ENCODE peak calls at places on chromosome 18, in ten cellular contexts. One of them, this sample, is unnamed.

GRCh38 chr18:63907649-63908048 is at the start of gene SERPINB10:
- ATAC-seq in esophagus mucosa: no peak
- ATAC-seq in aorta: no peak
- ATAC-seq in stimulated activated naive CD8-positive, alpha-beta T cell treated with anti-CD3 and anti-CD28 coated beads, Interleukin-15, amount 100 ng/mL, for 72 hours: peak
- ATAC-seq in WTC11: no peak
- ATAC-seq in PC-3: no peak
- ATAC-seq in HepG2: no peak
- ATAC-seq in omental fat pad: peak
- ATAC-seq in heart right ventricle: no peak
- ATAC-seq in right lobe of liver: no peak
- ATAC-seq in this sample: no peak

GRCh38 chr18:75218064-75218463 is 7.5 kb downstream of the TSHZ1 start:
- ATAC-seq in HepG2: no peak
- ATAC-seq in heart right ventricle: no peak
- ATAC-seq in stimulated activated naive CD8-positive, alpha-beta T cell treated with anti-CD3 and anti-CD28 coated beads, Interleukin-15, amount 100 ng/mL, for 72 hours: no peak
- ATAC-seq in right lobe of liver: no peak
- ATAC-seq in WTC11: no peak
- ATAC-seq in PC-3: no peak
- ATAC-seq in esophagus mucosa: no peak
- ATAC-seq in omental fat pad: no peak
- ATAC-seq in aorta: no peak
- ATAC-seq in this sample: no peak

GRCh38 chr18:48933578-48934399 is 17.0 kb downstream of the SMAD7 start:
- ATAC-seq in heart right ventricle: no peak
- ATAC-seq in right lobe of liver: no peak
- ATAC-seq in esophagus mucosa: no peak
- ATAC-seq in omental fat pad: no peak
- ATAC-seq in stimulated activated naive CD8-positive, alpha-beta T cell treated with anti-CD3 and anti-CD28 coated beads, Interleukin-15, amount 100 ng/mL, for 72 hours: no peak
- ATAC-seq in PC-3: no peak
- ATAC-seq in aorta: no peak
- ATAC-seq in WTC11: no peak
- ATAC-seq in HepG2: no peak
- ATAC-seq in this sample: no peak

GRCh38 chr18:13584826-13585225 is 141.5 kb downstream of the FAM210A start:
- ATAC-seq in heart right ventricle: peak
- ATAC-seq in esophagus mucosa: no peak
- ATAC-seq in HepG2: no peak
- ATAC-seq in aorta: no peak
- ATAC-seq in WTC11: no peak
- ATAC-seq in right lobe of liver: peak
- ATAC-seq in stimulated activated naive CD8-positive, alpha-beta T cell treated with anti-CD3 and anti-CD28 coated beads, Interleukin-15, amount 100 ng/mL, for 72 hours: no peak
- ATAC-seq in omental fat pad: no peak
- ATAC-seq in PC-3: no peak
- ATAC-seq in this sample: no peak

GRCh38 chr18:31203086-31203793 is 40.6 kb upstream of the DSC1 start:
- ATAC-seq in esophagus mucosa: no peak
- ATAC-seq in heart right ventricle: no peak
- ATAC-seq in aorta: no peak
- ATAC-seq in right lobe of liver: peak
- ATAC-seq in omental fat pad: no peak
- ATAC-seq in WTC11: no peak
- ATAC-seq in PC-3: no peak
- ATAC-seq in stimulated activated naive CD8-positive, alpha-beta T cell treated with anti-CD3 and anti-CD28 coated beads, Interleukin-15, amount 100 ng/mL, for 72 hours: no peak
- ATAC-seq in HepG2: peak
- ATAC-seq in this sample: peak

GRCh38 chr18:56168049-56168781 is 470.2 kb downstream of the TXNL1 start:
- ATAC-seq in esophagus mucosa: peak
- ATAC-seq in omental fat pad: peak
- ATAC-seq in HepG2: no peak
- ATAC-seq in heart right ventricle: no peak
- ATAC-seq in PC-3: peak
- ATAC-seq in WTC11: peak
- ATAC-seq in stimulated activated naive CD8-positive, alpha-beta T cell treated with anti-CD3 and anti-CD28 coated beads, Interleukin-15, amount 100 ng/mL, for 72 hours: no peak
- ATAC-seq in aorta: peak
- ATAC-seq in right lobe of liver: peak
- ATAC-seq in this sample: peak

GRCh38 chr18:62678847-62679535 is 36.4 kb upstream of the PHLPP1 start:
- ATAC-seq in PC-3: no peak
- ATAC-seq in heart right ventricle: no peak
- ATAC-seq in WTC11: peak
- ATAC-seq in omental fat pad: no peak
- ATAC-seq in stimulated activated naive CD8-positive, alpha-beta T cell treated with anti-CD3 and anti-CD28 coated beads, Interleukin-15, amount 100 ng/mL, for 72 hours: no peak
- ATAC-seq in HepG2: peak
- ATAC-seq in aorta: no peak
- ATAC-seq in esophagus mucosa: no peak
- ATAC-seq in right lobe of liver: no peak
- ATAC-seq in this sample: no peak

GRCh38 chr18:62566199-62566598 is 43.4 kb downstream of the ZCCHC2 start:
- ATAC-seq in HepG2: peak
- ATAC-seq in PC-3: peak
- ATAC-seq in esophagus mucosa: no peak
- ATAC-seq in stimulated activated naive CD8-positive, alpha-beta T cell treated with anti-CD3 and anti-CD28 coated beads, Interleukin-15, amount 100 ng/mL, for 72 hours: no peak
- ATAC-seq in omental fat pad: no peak
- ATAC-seq in right lobe of liver: peak
- ATAC-seq in heart right ventricle: no peak
- ATAC-seq in WTC11: peak
- ATAC-seq in aorta: no peak
- ATAC-seq in this sample: no peak

GRCh38 chr18:48300463-48300961 is 108.7 kb downstream of the ZBTB7C start:
- ATAC-seq in heart right ventricle: no peak
- ATAC-seq in omental fat pad: no peak
- ATAC-seq in aorta: no peak
- ATAC-seq in PC-3: no peak
- ATAC-seq in right lobe of liver: no peak
- ATAC-seq in WTC11: peak
- ATAC-seq in stimulated activated naive CD8-positive, alpha-beta T cell treated with anti-CD3 and anti-CD28 coated beads, Interleukin-15, amount 100 ng/mL, for 72 hours: no peak
- ATAC-seq in HepG2: no peak
- ATAC-seq in esophagus mucosa: peak
- ATAC-seq in this sample: peak

GRCh38 chr18:46010676-46011075 is 43.5 kb upstream of the EPG5 start:
- ATAC-seq in HepG2: no peak
- ATAC-seq in PC-3: no peak
- ATAC-seq in esophagus mucosa: no peak
- ATAC-seq in omental fat pad: no peak
- ATAC-seq in stimulated activated naive CD8-positive, alpha-beta T cell treated with anti-CD3 and anti-CD28 coated beads, Interleukin-15, amount 100 ng/mL, for 72 hours: no peak
- ATAC-seq in heart right ventricle: no peak
- ATAC-seq in right lobe of liver: no peak
- ATAC-seq in WTC11: no peak
- ATAC-seq in aorta: no peak
- ATAC-seq in this sample: no peak

GRCh38 chr18:79683626-79684282 is 4.2 kb downstream of the CTDP1 start:
- ATAC-seq in aorta: no peak
- ATAC-seq in stimulated activated naive CD8-positive, alpha-beta T cell treated with anti-CD3 and anti-CD28 coated beads, Interleukin-15, amount 100 ng/mL, for 72 hours: no peak
- ATAC-seq in right lobe of liver: no peak
- ATAC-seq in esophagus mucosa: no peak
- ATAC-seq in HepG2: no peak
- ATAC-seq in WTC11: no peak
- ATAC-seq in heart right ventricle: no peak
- ATAC-seq in omental fat pad: no peak
- ATAC-seq in PC-3: no peak
- ATAC-seq in this sample: no peak

GRCh38 chr18:62494764-62495163 is 28.1 kb upstream of the ZCCHC2 start:
- ATAC-seq in aorta: no peak
- ATAC-seq in WTC11: no peak
- ATAC-seq in heart right ventricle: no peak
- ATAC-seq in PC-3: no peak
- ATAC-seq in esophagus mucosa: no peak
- ATAC-seq in right lobe of liver: no peak
- ATAC-seq in omental fat pad: no peak
- ATAC-seq in HepG2: no peak
- ATAC-seq in stimulated activated naive CD8-positive, alpha-beta T cell treated with anti-CD3 and anti-CD28 coated beads, Interleukin-15, amount 100 ng/mL, for 72 hours: no peak
- ATAC-seq in this sample: no peak

GRCh38 chr18:80171190-80171872 is 62.3 kb downstream of the ADNP2 start:
- ATAC-seq in esophagus mucosa: peak
- ATAC-seq in stimulated activated naive CD8-positive, alpha-beta T cell treated with anti-CD3 and anti-CD28 coated beads, Interleukin-15, amount 100 ng/mL, for 72 hours: no peak
- ATAC-seq in aorta: peak
- ATAC-seq in HepG2: peak
- ATAC-seq in heart right ventricle: peak
- ATAC-seq in WTC11: peak
- ATAC-seq in PC-3: peak
- ATAC-seq in omental fat pad: peak
- ATAC-seq in right lobe of liver: peak
- ATAC-seq in this sample: peak

GRCh38 chr18:42159146-42159545 is 204.1 kb downstream of the PIK3C3 start:
- ATAC-seq in stimulated activated naive CD8-positive, alpha-beta T cell treated with anti-CD3 and anti-CD28 coated beads, Interleukin-15, amount 100 ng/mL, for 72 hours: no peak
- ATAC-seq in omental fat pad: no peak
- ATAC-seq in aorta: no peak
- ATAC-seq in WTC11: no peak
- ATAC-seq in right lobe of liver: no peak
- ATAC-seq in esophagus mucosa: no peak
- ATAC-seq in heart right ventricle: no peak
- ATAC-seq in PC-3: no peak
- ATAC-seq in HepG2: peak
- ATAC-seq in this sample: no peak

GRCh38 chr18:73797419-73797818 is 350.2 kb downstream of the FBXO15 start:
- ATAC-seq in esophagus mucosa: no peak
- ATAC-seq in HepG2: no peak
- ATAC-seq in stimulated activated naive CD8-positive, alpha-beta T cell treated with anti-CD3 and anti-CD28 coated beads, Interleukin-15, amount 100 ng/mL, for 72 hours: no peak
- ATAC-seq in omental fat pad: no peak
- ATAC-seq in WTC11: no peak
- ATAC-seq in PC-3: no peak
- ATAC-seq in aorta: no peak
- ATAC-seq in right lobe of liver: no peak
- ATAC-seq in heart right ventricle: no peak
- ATAC-seq in this sample: no peak

GRCh38 chr18:63290456-63291200 is 28.9 kb downstream of the BCL2 start:
- ATAC-seq in stimulated activated naive CD8-positive, alpha-beta T cell treated with anti-CD3 and anti-CD28 coated beads, Interleukin-15, amount 100 ng/mL, for 72 hours: peak
- ATAC-seq in esophagus mucosa: no peak
- ATAC-seq in right lobe of liver: no peak
- ATAC-seq in omental fat pad: peak
- ATAC-seq in HepG2: no peak
- ATAC-seq in aorta: no peak
- ATAC-seq in WTC11: peak
- ATAC-seq in heart right ventricle: no peak
- ATAC-seq in PC-3: no peak
- ATAC-seq in this sample: no peak

GRCh38 chr18:28091197-28091596 is 85.7 kb downstream of the CDH2 start:
- ATAC-seq in heart right ventricle: no peak
- ATAC-seq in esophagus mucosa: no peak
- ATAC-seq in aorta: no peak
- ATAC-seq in HepG2: peak
- ATAC-seq in stimulated activated naive CD8-positive, alpha-beta T cell treated with anti-CD3 and anti-CD28 coated beads, Interleukin-15, amount 100 ng/mL, for 72 hours: no peak
- ATAC-seq in PC-3: no peak
- ATAC-seq in right lobe of liver: peak
- ATAC-seq in omental fat pad: no peak
- ATAC-seq in WTC11: no peak
- ATAC-seq in this sample: no peak

GRCh38 chr18:43481069-43481468 is 203.8 kb upstream of the SYT4 start:
- ATAC-seq in HepG2: no peak
- ATAC-seq in heart right ventricle: no peak
- ATAC-seq in WTC11: no peak
- ATAC-seq in aorta: no peak
- ATAC-seq in esophagus mucosa: no peak
- ATAC-seq in right lobe of liver: no peak
- ATAC-seq in omental fat pad: no peak
- ATAC-seq in PC-3: no peak
- ATAC-seq in stimulated activated naive CD8-positive, alpha-beta T cell treated with anti-CD3 and anti-CD28 coated beads, Interleukin-15, amount 100 ng/mL, for 72 hours: no peak
- ATAC-seq in this sample: no peak

GRCh38 chr18:77032121-77032758 is 100.3 kb downstream of the MBP start:
- ATAC-seq in stimulated activated naive CD8-positive, alpha-beta T cell treated with anti-CD3 and anti-CD28 coated beads, Interleukin-15, amount 100 ng/mL, for 72 hours: no peak
- ATAC-seq in WTC11: no peak
- ATAC-seq in aorta: peak
- ATAC-seq in right lobe of liver: peak
- ATAC-seq in heart right ventricle: no peak
- ATAC-seq in omental fat pad: no peak
- ATAC-seq in esophagus mucosa: no peak
- ATAC-seq in HepG2: no peak
- ATAC-seq in PC-3: no peak
- ATAC-seq in this sample: no peak

GRCh38 chr18:46009158-46009866 is 42.2 kb upstream of the EPG5 start:
- ATAC-seq in omental fat pad: no peak
- ATAC-seq in aorta: no peak
- ATAC-seq in WTC11: no peak
- ATAC-seq in esophagus mucosa: no peak
- ATAC-seq in PC-3: no peak
- ATAC-seq in HepG2: no peak
- ATAC-seq in heart right ventricle: no peak
- ATAC-seq in right lobe of liver: peak
- ATAC-seq in stimulated activated naive CD8-positive, alpha-beta T cell treated with anti-CD3 and anti-CD28 coated beads, Interleukin-15, amount 100 ng/mL, for 72 hours: no peak
- ATAC-seq in this sample: peak

GRCh38 chr18:24031318-24031717 is 16.8 kb downstream of the TTC39C start:
- ATAC-seq in PC-3: no peak
- ATAC-seq in stimulated activated naive CD8-positive, alpha-beta T cell treated with anti-CD3 and anti-CD28 coated beads, Interleukin-15, amount 100 ng/mL, for 72 hours: no peak
- ATAC-seq in aorta: no peak
- ATAC-seq in heart right ventricle: no peak
- ATAC-seq in omental fat pad: no peak
- ATAC-seq in right lobe of liver: no peak
- ATAC-seq in esophagus mucosa: no peak
- ATAC-seq in WTC11: no peak
- ATAC-seq in HepG2: no peak
- ATAC-seq in this sample: no peak

GRCh38 chr18:23266717-23267446 is 131.6 kb downstream of the CABLES1 start:
- ATAC-seq in aorta: peak
- ATAC-seq in omental fat pad: no peak
- ATAC-seq in HepG2: no peak
- ATAC-seq in heart right ventricle: no peak
- ATAC-seq in WTC11: no peak
- ATAC-seq in right lobe of liver: no peak
- ATAC-seq in PC-3: no peak
- ATAC-seq in esophagus mucosa: peak
- ATAC-seq in stimulated activated naive CD8-positive, alpha-beta T cell treated with anti-CD3 and anti-CD28 coated beads, Interleukin-15, amount 100 ng/mL, for 72 hours: peak
- ATAC-seq in this sample: no peak

GRCh38 chr18:58714821-58715220 is 43.6 kb downstream of the MALT1 start:
- ATAC-seq in aorta: no peak
- ATAC-seq in esophagus mucosa: no peak
- ATAC-seq in right lobe of liver: no peak
- ATAC-seq in PC-3: no peak
- ATAC-seq in heart right ventricle: no peak
- ATAC-seq in HepG2: no peak
- ATAC-seq in omental fat pad: no peak
- ATAC-seq in WTC11: no peak
- ATAC-seq in stimulated activated naive CD8-positive, alpha-beta T cell treated with anti-CD3 and anti-CD28 coated beads, Interleukin-15, amount 100 ng/mL, for 72 hours: peak
- ATAC-seq in this sample: no peak

GRCh38 chr18:75133721-75134645 is 75.0 kb downstream of the PTGR3 start:
- ATAC-seq in esophagus mucosa: no peak
- ATAC-seq in HepG2: no peak
- ATAC-seq in heart right ventricle: no peak
- ATAC-seq in WTC11: no peak
- ATAC-seq in right lobe of liver: no peak
- ATAC-seq in PC-3: no peak
- ATAC-seq in aorta: no peak
- ATAC-seq in omental fat pad: no peak
- ATAC-seq in stimulated activated naive CD8-positive, alpha-beta T cell treated with anti-CD3 and anti-CD28 coated beads, Interleukin-15, amount 100 ng/mL, for 72 hours: peak
- ATAC-seq in this sample: no peak

GRCh38 chr18:59662008-59662701 is 35.1 kb downstream of the CCBE1 start:
- ATAC-seq in stimulated activated naive CD8-positive, alpha-beta T cell treated with anti-CD3 and anti-CD28 coated beads, Interleukin-15, amount 100 ng/mL, for 72 hours: no peak
- ATAC-seq in PC-3: peak
- ATAC-seq in esophagus mucosa: no peak
- ATAC-seq in HepG2: no peak
- ATAC-seq in heart right ventricle: no peak
- ATAC-seq in WTC11: no peak
- ATAC-seq in aorta: no peak
- ATAC-seq in omental fat pad: no peak
- ATAC-seq in right lobe of liver: no peak
- ATAC-seq in this sample: no peak

GRCh38 chr18:44852818-44853217 is 172.1 kb downstream of the SETBP1 start:
- ATAC-seq in right lobe of liver: peak
- ATAC-seq in WTC11: no peak
- ATAC-seq in PC-3: no peak
- ATAC-seq in esophagus mucosa: no peak
- ATAC-seq in stimulated activated naive CD8-positive, alpha-beta T cell treated with anti-CD3 and anti-CD28 coated beads, Interleukin-15, amount 100 ng/mL, for 72 hours: no peak
- ATAC-seq in omental fat pad: no peak
- ATAC-seq in HepG2: peak
- ATAC-seq in aorta: no peak
- ATAC-seq in heart right ventricle: peak
- ATAC-seq in this sample: no peak

GRCh38 chr18:48124857-48125626 is 194.6 kb upstream of the SMAD2 start:
- ATAC-seq in stimulated activated naive CD8-positive, alpha-beta T cell treated with anti-CD3 and anti-CD28 coated beads, Interleukin-15, amount 100 ng/mL, for 72 hours: peak
- ATAC-seq in WTC11: no peak
- ATAC-seq in PC-3: no peak
- ATAC-seq in aorta: no peak
- ATAC-seq in heart right ventricle: no peak
- ATAC-seq in esophagus mucosa: no peak
- ATAC-seq in right lobe of liver: no peak
- ATAC-seq in HepG2: no peak
- ATAC-seq in omental fat pad: no peak
- ATAC-seq in this sample: no peak

GRCh38 chr18:47075098-47075883 is 39.9 kb upstream of the ELOA2 start:
- ATAC-seq in heart right ventricle: no peak
- ATAC-seq in WTC11: peak
- ATAC-seq in aorta: no peak
- ATAC-seq in stimulated activated naive CD8-positive, alpha-beta T cell treated with anti-CD3 and anti-CD28 coated beads, Interleukin-15, amount 100 ng/mL, for 72 hours: no peak
- ATAC-seq in PC-3: peak
- ATAC-seq in omental fat pad: no peak
- ATAC-seq in HepG2: no peak
- ATAC-seq in right lobe of liver: no peak
- ATAC-seq in esophagus mucosa: peak
- ATAC-seq in this sample: no peak